ENCODE peak calls at places on chromosomes 5 and 9, in nine cellular contexts. One of them, this sample, is unnamed.

GRCh38 chr9:20270176-20270575 is 352.1 kb downstream of the MLLT3 start:
- DNase-seq in upper lobe of right lung: no peak
- DNase-seq in fibroblast of lung: no peak
- DNase-seq in HFF-Myc: no peak
- DNase-seq in CD8-positive, alpha-beta memory T cell: no peak
- DNase-seq in uterus: no peak
- DNase-seq in dorsolateral prefrontal cortex: no peak
- DNase-seq in cardiac fibroblast: no peak
- DNase-seq in transverse colon: no peak
- DNase-seq in this sample: no peak

GRCh38 chr9:136587145-136587943 is 41.5 kb upstream of the NOTCH1 start:
- DNase-seq in cardiac fibroblast: peak
- DNase-seq in dorsolateral prefrontal cortex: no peak
- DNase-seq in uterus: peak
- DNase-seq in CD8-positive, alpha-beta memory T cell: no peak
- DNase-seq in HFF-Myc: peak
- DNase-seq in fibroblast of lung: peak
- DNase-seq in transverse colon: peak
- DNase-seq in upper lobe of right lung: peak
- DNase-seq in this sample: no peak

GRCh38 chr9:137441289-137441934 is at the start of gene ENTPD8:
- DNase-seq in CD8-positive, alpha-beta memory T cell: no peak
- DNase-seq in fibroblast of lung: no peak
- DNase-seq in upper lobe of right lung: peak
- DNase-seq in HFF-Myc: no peak
- DNase-seq in uterus: no peak
- DNase-seq in cardiac fibroblast: no peak
- DNase-seq in dorsolateral prefrontal cortex: no peak
- DNase-seq in transverse colon: peak
- DNase-seq in this sample: no peak

GRCh38 chr9:110116543-110116885 is 91.4 kb downstream of the C9orf152 start:
- DNase-seq in CD8-positive, alpha-beta memory T cell: no peak
- DNase-seq in HFF-Myc: no peak
- DNase-seq in uterus: no peak
- DNase-seq in cardiac fibroblast: peak
- DNase-seq in transverse colon: no peak
- DNase-seq in upper lobe of right lung: no peak
- DNase-seq in fibroblast of lung: peak
- DNase-seq in dorsolateral prefrontal cortex: no peak
- DNase-seq in this sample: no peak

GRCh38 chr5:15384176-15384575 is 115.8 kb upstream of the FBXL7 start:
- DNase-seq in fibroblast of lung: no peak
- DNase-seq in cardiac fibroblast: no peak
- DNase-seq in upper lobe of right lung: no peak
- DNase-seq in CD8-positive, alpha-beta memory T cell: no peak
- DNase-seq in transverse colon: no peak
- DNase-seq in uterus: no peak
- DNase-seq in HFF-Myc: no peak
- DNase-seq in dorsolateral prefrontal cortex: no peak
- DNase-seq in this sample: no peak

GRCh38 chr5:64576241-64576640 is 70.4 kb downstream of the RGS7BP start:
- DNase-seq in HFF-Myc: no peak
- DNase-seq in dorsolateral prefrontal cortex: no peak
- DNase-seq in upper lobe of right lung: no peak
- DNase-seq in transverse colon: no peak
- DNase-seq in fibroblast of lung: no peak
- DNase-seq in CD8-positive, alpha-beta memory T cell: no peak
- DNase-seq in uterus: no peak
- DNase-seq in cardiac fibroblast: no peak
- DNase-seq in this sample: no peak

GRCh38 chr5:178193251-178193809 is 6.2 kb upstream of the GMCL2 start:
- DNase-seq in fibroblast of lung: no peak
- DNase-seq in CD8-positive, alpha-beta memory T cell: no peak
- DNase-seq in dorsolateral prefrontal cortex: no peak
- DNase-seq in uterus: no peak
- DNase-seq in cardiac fibroblast: no peak
- DNase-seq in HFF-Myc: no peak
- DNase-seq in upper lobe of right lung: no peak
- DNase-seq in transverse colon: no peak
- DNase-seq in this sample: no peak

GRCh38 chr5:22242532-22242931 is 610.6 kb downstream of the CDH12 start:
- DNase-seq in cardiac fibroblast: no peak
- DNase-seq in upper lobe of right lung: no peak
- DNase-seq in fibroblast of lung: peak
- DNase-seq in CD8-positive, alpha-beta memory T cell: no peak
- DNase-seq in dorsolateral prefrontal cortex: no peak
- DNase-seq in uterus: no peak
- DNase-seq in transverse colon: no peak
- DNase-seq in HFF-Myc: no peak
- DNase-seq in this sample: no peak

GRCh38 chr9:118170032-118170955 is 466.1 kb downstream of the TLR4 start:
- DNase-seq in CD8-positive, alpha-beta memory T cell: no peak
- DNase-seq in upper lobe of right lung: no peak
- DNase-seq in transverse colon: peak
- DNase-seq in uterus: no peak
- DNase-seq in fibroblast of lung: no peak
- DNase-seq in cardiac fibroblast: peak
- DNase-seq in HFF-Myc: peak
- DNase-seq in dorsolateral prefrontal cortex: peak
- DNase-seq in this sample: peak

GRCh38 chr9:114034176-114034575 is 43.9 kb downstream of the AMBP start:
- DNase-seq in dorsolateral prefrontal cortex: peak
- DNase-seq in fibroblast of lung: no peak
- DNase-seq in uterus: no peak
- DNase-seq in transverse colon: no peak
- DNase-seq in CD8-positive, alpha-beta memory T cell: no peak
- DNase-seq in upper lobe of right lung: no peak
- DNase-seq in HFF-Myc: no peak
- DNase-seq in cardiac fibroblast: no peak
- DNase-seq in this sample: no peak

GRCh38 chr9:114031037-114031436 is 47.1 kb downstream of the AMBP start:
- DNase-seq in cardiac fibroblast: no peak
- DNase-seq in uterus: no peak
- DNase-seq in dorsolateral prefrontal cortex: peak
- DNase-seq in HFF-Myc: no peak
- DNase-seq in CD8-positive, alpha-beta memory T cell: no peak
- DNase-seq in transverse colon: no peak
- DNase-seq in upper lobe of right lung: no peak
- DNase-seq in fibroblast of lung: no peak
- DNase-seq in this sample: no peak

GRCh38 chr9:114030364-114030763 is 47.7 kb downstream of the AMBP start:
- DNase-seq in dorsolateral prefrontal cortex: peak
- DNase-seq in uterus: no peak
- DNase-seq in transverse colon: no peak
- DNase-seq in cardiac fibroblast: no peak
- DNase-seq in CD8-positive, alpha-beta memory T cell: no peak
- DNase-seq in HFF-Myc: no peak
- DNase-seq in upper lobe of right lung: no peak
- DNase-seq in fibroblast of lung: no peak
- DNase-seq in this sample: no peak

GRCh38 chr9:114033397-114034103 is 44.5 kb downstream of the AMBP start:
- DNase-seq in HFF-Myc: no peak
- DNase-seq in fibroblast of lung: peak
- DNase-seq in transverse colon: no peak
- DNase-seq in uterus: peak
- DNase-seq in dorsolateral prefrontal cortex: peak
- DNase-seq in upper lobe of right lung: no peak
- DNase-seq in cardiac fibroblast: peak
- DNase-seq in CD8-positive, alpha-beta memory T cell: no peak
- DNase-seq in this sample: peak

DNA sequence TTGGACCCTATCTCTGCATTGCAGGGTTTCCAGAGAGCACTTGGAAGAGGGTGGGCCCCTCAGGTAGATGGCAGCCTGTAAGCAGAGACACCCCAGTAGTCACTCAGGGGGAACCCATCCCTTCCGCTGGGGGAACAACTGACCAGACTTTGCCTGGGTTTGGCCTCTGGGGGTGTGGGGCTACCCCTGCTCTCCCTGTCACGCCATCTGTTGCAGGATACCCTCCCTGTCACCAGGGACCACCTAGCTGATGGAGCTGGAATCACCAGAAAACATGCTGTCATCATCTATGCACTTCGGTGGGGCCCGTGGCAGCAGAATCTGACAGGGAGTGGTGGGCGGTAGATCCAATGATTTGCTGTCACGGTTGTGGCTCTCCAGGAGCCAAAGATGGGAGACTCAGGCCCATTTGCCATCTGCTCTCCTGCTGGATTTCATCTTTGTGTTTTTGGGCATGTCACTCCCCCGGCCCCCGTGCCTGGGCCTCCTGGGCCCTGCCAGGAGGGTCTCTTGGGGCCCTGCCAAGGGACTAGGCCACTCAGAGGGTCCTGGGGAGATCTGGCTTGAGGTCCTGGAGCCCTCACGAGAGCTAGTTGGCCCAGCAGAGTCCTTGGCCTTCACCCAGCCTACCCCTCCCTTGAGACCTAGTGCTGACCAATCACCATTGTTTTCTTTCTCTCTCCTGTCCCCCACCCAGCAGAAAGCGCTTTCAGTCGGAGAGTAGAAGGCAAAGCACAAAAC is 46.0 kb downstream of the AMBP start:
- DNase-seq in uterus: no peak
- DNase-seq in cardiac fibroblast: peak
- DNase-seq in upper lobe of right lung: no peak
- DNase-seq in CD8-positive, alpha-beta memory T cell: no peak
- DNase-seq in dorsolateral prefrontal cortex: peak
- DNase-seq in transverse colon: no peak
- DNase-seq in HFF-Myc: no peak
- DNase-seq in fibroblast of lung: no peak
- DNase-seq in this sample: no peak
- H3K4me3 ChIP-seq in uterus: no peak
- H3K4me3 ChIP-seq in cardiac fibroblast: no peak
- H3K4me3 ChIP-seq in upper lobe of right lung: no peak
- H3K4me3 ChIP-seq in CD8-positive, alpha-beta memory T cell: no peak
- H3K4me3 ChIP-seq in dorsolateral prefrontal cortex: no peak
- H3K4me3 ChIP-seq in transverse colon: no peak
- H3K4me3 ChIP-seq in HFF-Myc: no peak
- H3K4me3 ChIP-seq in fibroblast of lung: no peak
- H3K4me3 ChIP-seq in this sample: no peak

GRCh38 chr5:38634961-38635369 is 78.5 kb upstream of the LIFR start:
- DNase-seq in fibroblast of lung: no peak
- DNase-seq in uterus: no peak
- DNase-seq in CD8-positive, alpha-beta memory T cell: no peak
- DNase-seq in transverse colon: no peak
- DNase-seq in dorsolateral prefrontal cortex: no peak
- DNase-seq in HFF-Myc: no peak
- DNase-seq in cardiac fibroblast: no peak
- DNase-seq in upper lobe of right lung: no peak
- DNase-seq in this sample: no peak
- H3K4me3 ChIP-seq in fibroblast of lung: no peak
- H3K4me3 ChIP-seq in uterus: no peak
- H3K4me3 ChIP-seq in CD8-positive, alpha-beta memory T cell: no peak
- H3K4me3 ChIP-seq in transverse colon: no peak
- H3K4me3 ChIP-seq in dorsolateral prefrontal cortex: no peak
- H3K4me3 ChIP-seq in HFF-Myc: no peak
- H3K4me3 ChIP-seq in cardiac fibroblast: no peak
- H3K4me3 ChIP-seq in upper lobe of right lung: no peak
- H3K4me3 ChIP-seq in this sample: no peak

DNA sequence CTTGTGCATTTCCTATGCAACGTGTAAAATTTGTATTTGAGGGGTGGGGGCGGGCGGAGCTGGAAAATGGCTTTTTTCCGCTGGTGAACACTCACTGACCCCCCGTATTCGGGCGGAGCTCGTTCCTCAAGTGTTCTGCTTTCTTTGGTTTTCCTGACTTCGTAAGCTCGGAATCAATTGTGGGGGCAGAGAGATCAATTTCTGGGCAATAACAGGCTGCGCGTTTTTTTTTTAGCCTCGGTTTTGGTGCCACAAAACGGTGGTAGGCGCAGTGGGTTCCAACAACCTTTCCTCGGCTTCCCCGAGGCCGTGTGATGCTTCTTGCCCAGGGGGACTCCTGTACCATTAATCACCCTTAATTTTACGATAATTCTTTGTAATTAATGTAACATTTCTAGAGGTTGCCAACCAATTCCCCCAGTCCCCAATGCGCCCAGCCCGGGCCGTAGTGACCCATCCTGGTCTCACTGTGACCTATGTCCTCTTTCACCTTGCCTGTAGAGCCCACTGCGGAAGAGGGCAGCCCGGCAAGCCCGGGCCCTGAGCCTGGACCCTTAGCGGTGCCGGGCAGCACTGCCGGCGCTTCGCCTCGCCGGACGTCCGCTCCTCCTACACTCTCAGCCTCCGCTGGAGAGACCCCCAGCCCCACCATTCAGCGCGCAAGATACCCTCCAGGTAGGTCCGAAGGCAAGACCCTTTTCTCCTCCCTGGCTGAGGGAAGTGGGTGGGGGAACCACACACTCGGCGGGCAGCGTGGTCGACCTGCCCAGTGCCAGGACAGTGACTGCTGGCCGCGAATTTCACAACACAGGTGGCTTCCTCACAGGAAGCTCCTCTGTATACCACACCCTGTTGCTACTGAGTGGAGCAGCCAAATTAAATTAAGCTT is 3.7 kb downstream of the NR4A3 start:
- DNase-seq in uterus: no peak
- DNase-seq in CD8-positive, alpha-beta memory T cell: no peak
- DNase-seq in cardiac fibroblast: no peak
- DNase-seq in dorsolateral prefrontal cortex: no peak
- DNase-seq in fibroblast of lung: no peak
- DNase-seq in transverse colon: peak
- DNase-seq in upper lobe of right lung: peak
- DNase-seq in HFF-Myc: no peak
- DNase-seq in this sample: no peak
- H3K4me3 ChIP-seq in uterus: no peak
- H3K4me3 ChIP-seq in CD8-positive, alpha-beta memory T cell: peak
- H3K4me3 ChIP-seq in cardiac fibroblast: no peak
- H3K4me3 ChIP-seq in dorsolateral prefrontal cortex: peak
- H3K4me3 ChIP-seq in fibroblast of lung: peak
- H3K4me3 ChIP-seq in transverse colon: peak
- H3K4me3 ChIP-seq in upper lobe of right lung: peak
- H3K4me3 ChIP-seq in HFF-Myc: no peak
- H3K4me3 ChIP-seq in this sample: no peak

DNA sequence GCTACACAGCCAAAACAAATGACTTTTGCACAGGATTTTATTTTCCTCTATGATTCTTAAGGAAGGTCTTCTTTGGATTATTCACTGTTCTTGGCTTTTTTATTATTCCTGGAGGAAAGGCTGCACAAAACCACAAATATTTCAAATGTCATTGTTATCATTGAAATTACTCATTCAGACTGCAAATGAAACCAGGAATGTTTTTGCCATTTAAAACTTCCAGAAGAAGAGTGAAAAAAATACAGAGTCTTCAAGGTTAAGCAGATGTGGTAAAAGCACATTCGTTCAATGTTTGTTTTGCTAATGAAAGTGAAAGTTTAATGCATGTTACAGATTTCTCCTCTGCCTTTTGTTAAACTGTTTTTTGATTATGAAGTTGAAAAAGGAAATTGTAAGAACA is 238.2 kb downstream of the TLE4 start:
- DNase-seq in dorsolateral prefrontal cortex: no peak
- DNase-seq in fibroblast of lung: peak
- DNase-seq in upper lobe of right lung: no peak
- DNase-seq in HFF-Myc: peak
- DNase-seq in uterus: no peak
- DNase-seq in transverse colon: no peak
- DNase-seq in CD8-positive, alpha-beta memory T cell: no peak
- DNase-seq in cardiac fibroblast: peak
- DNase-seq in this sample: no peak
- H3K4me3 ChIP-seq in dorsolateral prefrontal cortex: no peak
- H3K4me3 ChIP-seq in fibroblast of lung: peak
- H3K4me3 ChIP-seq in upper lobe of right lung: no peak
- H3K4me3 ChIP-seq in HFF-Myc: no peak
- H3K4me3 ChIP-seq in uterus: no peak
- H3K4me3 ChIP-seq in transverse colon: no peak
- H3K4me3 ChIP-seq in CD8-positive, alpha-beta memory T cell: no peak
- H3K4me3 ChIP-seq in cardiac fibroblast: no peak
- H3K4me3 ChIP-seq in this sample: no peak

This sample was measured in SJSA1.